ENCODE peak calls at places on chromosomes 7 and 10, in five cellular contexts. Y is NCI-H69, V is KBM-7, P is HFFc6, O is NCI-H748 treated with DMSO at 0.1 percent for 48 hours. L is an unnamed sample.

GRCh38 chr10:71314028-71314693 is 4.9 kb upstream of the SLC29A3 start:
- DNase-seq in P (no peak), O (peak; percentile 3), Y (peak; percentile 59), V (peak; percentile 51), L (peak; percentile 41)

GRCh38 chr7:36280840-36281812 is 108.5 kb upstream of the ANLN start:
- DNase-seq in O (no peak), Y (peak; percentile 93), V (no peak), P (peak; percentile 82), L (peak; percentile 86)

GRCh38 chr7:142451817-142452216 is 194.0 kb upstream of the PRSS58 start:
- DNase-seq in O (no peak), P (no peak), V (no peak), Y (no peak), L (no peak)

GRCh38 chr10:20202337-20202736 is 386.1 kb downstream of the PLXDC2 start:
- DNase-seq in Y (no peak), P (no peak), V (no peak), O (no peak), L (no peak)

GRCh38 chr10:18308600-18308999 is 168.4 kb downstream of the CACNB2 start:
- DNase-seq in Y (no peak), V (no peak), P (no peak), O (no peak), L (no peak)

GRCh38 chr10:126075009-126075408 is 178.6 kb downstream of the FANK1 start:
- DNase-seq in V (no peak), Y (no peak), P (no peak), O (no peak), L (no peak)

GRCh38 chr7:113263749-113264148 is 145.4 kb upstream of the SMIM30 start:
- DNase-seq in V (no peak), O (peak; percentile 29), Y (peak; percentile 64), P (no peak), L (no peak)

GRCh38 chr10:43229208-43230061 is 37.4 kb downstream of the RASGEF1A start:
- DNase-seq in O (peak; percentile 7), P (no peak), V (no peak), Y (peak; percentile 20), L (no peak)

GRCh38 chr10:19958787-19959186 is 142.6 kb downstream of the PLXDC2 start:
- DNase-seq in O (no peak), V (no peak), Y (no peak), P (no peak), L (peak; percentile 28)

GRCh38 chr10:70954373-70954772 is 66.0 kb upstream of the PCBD1 start:
- DNase-seq in O (no peak), P (no peak), V (no peak), Y (peak; percentile 35), L (no peak)

GRCh38 chr7:16509829-16510228 is 16.8 kb upstream of the LRRC72 start:
- DNase-seq in V (peak; percentile 20), Y (no peak), P (no peak), O (no peak), L (no peak)